ENCODE peak calls at places on chromosomes 12 and 14, in ten cellular contexts. One of them, this sample, is unnamed.

GRCh38 chr12:16349132-16349463 is 1.7 kb downstream of the MGST1 start:
- DNase-seq in stimulated activated CD8-positive, alpha-beta memory T cell treated with anti-CD3 and anti-CD28 coated beads, Interleukin-7, amount 100 ng/mL, for 1 hour: no peak
- DNase-seq in GM23248: peak
- DNase-seq in NCI-H1417: no peak
- DNase-seq in activated naive CD8-positive, alpha-beta T cell treated with anti-CD3 and anti-CD28 coated beads, Interleukin-2, amount 50 U/mL, for 24 hours: no peak
- DNase-seq in AG08395: peak
- DNase-seq in LoVo: peak
- DNase-seq in stomach: peak
- DNase-seq in T-helper 1 cell: no peak
- DNase-seq in hypothalamus: no peak
- DNase-seq in this sample: no peak

GRCh38 chr12:124548854-124549378 is 18.5 kb downstream of the NCOR2 start:
- DNase-seq in activated naive CD8-positive, alpha-beta T cell treated with anti-CD3 and anti-CD28 coated beads, Interleukin-2, amount 50 U/mL, for 24 hours: peak
- DNase-seq in GM23248: peak
- DNase-seq in stomach: peak
- DNase-seq in AG08395: peak
- DNase-seq in T-helper 1 cell: no peak
- DNase-seq in LoVo: no peak
- DNase-seq in hypothalamus: peak
- DNase-seq in stimulated activated CD8-positive, alpha-beta memory T cell treated with anti-CD3 and anti-CD28 coated beads, Interleukin-7, amount 100 ng/mL, for 1 hour: no peak
- DNase-seq in NCI-H1417: no peak
- DNase-seq in this sample: peak

GRCh38 chr14:58287607-58288042 is 10.7 kb upstream of the ARID4A start:
- DNase-seq in NCI-H1417: no peak
- DNase-seq in stomach: no peak
- DNase-seq in activated naive CD8-positive, alpha-beta T cell treated with anti-CD3 and anti-CD28 coated beads, Interleukin-2, amount 50 U/mL, for 24 hours: no peak
- DNase-seq in GM23248: no peak
- DNase-seq in AG08395: no peak
- DNase-seq in T-helper 1 cell: no peak
- DNase-seq in stimulated activated CD8-positive, alpha-beta memory T cell treated with anti-CD3 and anti-CD28 coated beads, Interleukin-7, amount 100 ng/mL, for 1 hour: no peak
- DNase-seq in LoVo: no peak
- DNase-seq in hypothalamus: no peak
- DNase-seq in this sample: no peak

GRCh38 chr12:13175499-13175898 is 21.0 kb upstream of the EMP1 start:
- DNase-seq in activated naive CD8-positive, alpha-beta T cell treated with anti-CD3 and anti-CD28 coated beads, Interleukin-2, amount 50 U/mL, for 24 hours: no peak
- DNase-seq in AG08395: peak
- DNase-seq in LoVo: peak
- DNase-seq in hypothalamus: no peak
- DNase-seq in stimulated activated CD8-positive, alpha-beta memory T cell treated with anti-CD3 and anti-CD28 coated beads, Interleukin-7, amount 100 ng/mL, for 1 hour: no peak
- DNase-seq in NCI-H1417: no peak
- DNase-seq in T-helper 1 cell: no peak
- DNase-seq in GM23248: peak
- DNase-seq in stomach: no peak
- DNase-seq in this sample: no peak

GRCh38 chr14:78319826-78320635 is 149.9 kb downstream of the NRXN3 start:
- DNase-seq in NCI-H1417: peak
- DNase-seq in activated naive CD8-positive, alpha-beta T cell treated with anti-CD3 and anti-CD28 coated beads, Interleukin-2, amount 50 U/mL, for 24 hours: no peak
- DNase-seq in GM23248: no peak
- DNase-seq in stimulated activated CD8-positive, alpha-beta memory T cell treated with anti-CD3 and anti-CD28 coated beads, Interleukin-7, amount 100 ng/mL, for 1 hour: no peak
- DNase-seq in stomach: no peak
- DNase-seq in T-helper 1 cell: no peak
- DNase-seq in hypothalamus: no peak
- DNase-seq in AG08395: no peak
- DNase-seq in LoVo: no peak
- DNase-seq in this sample: peak

GRCh38 chr14:105844047-105844630 is 317.8 kb downstream of the TMEM121 start:
- DNase-seq in hypothalamus: no peak
- DNase-seq in LoVo: no peak
- DNase-seq in T-helper 1 cell: no peak
- DNase-seq in NCI-H1417: no peak
- DNase-seq in AG08395: no peak
- DNase-seq in stomach: no peak
- DNase-seq in activated naive CD8-positive, alpha-beta T cell treated with anti-CD3 and anti-CD28 coated beads, Interleukin-2, amount 50 U/mL, for 24 hours: no peak
- DNase-seq in stimulated activated CD8-positive, alpha-beta memory T cell treated with anti-CD3 and anti-CD28 coated beads, Interleukin-7, amount 100 ng/mL, for 1 hour: no peak
- DNase-seq in GM23248: no peak
- DNase-seq in this sample: no peak

GRCh38 chr14:63209160-63209559 is 4.9 kb downstream of the RHOJ start:
- DNase-seq in stomach: no peak
- DNase-seq in stimulated activated CD8-positive, alpha-beta memory T cell treated with anti-CD3 and anti-CD28 coated beads, Interleukin-7, amount 100 ng/mL, for 1 hour: no peak
- DNase-seq in LoVo: no peak
- DNase-seq in GM23248: no peak
- DNase-seq in activated naive CD8-positive, alpha-beta T cell treated with anti-CD3 and anti-CD28 coated beads, Interleukin-2, amount 50 U/mL, for 24 hours: no peak
- DNase-seq in NCI-H1417: no peak
- DNase-seq in AG08395: no peak
- DNase-seq in hypothalamus: no peak
- DNase-seq in T-helper 1 cell: no peak
- DNase-seq in this sample: no peak

GRCh38 chr14:102013669-102014200 is 49.4 kb downstream of the DYNC1H1 start:
- DNase-seq in stimulated activated CD8-positive, alpha-beta memory T cell treated with anti-CD3 and anti-CD28 coated beads, Interleukin-7, amount 100 ng/mL, for 1 hour: no peak
- DNase-seq in hypothalamus: no peak
- DNase-seq in NCI-H1417: no peak
- DNase-seq in stomach: no peak
- DNase-seq in AG08395: no peak
- DNase-seq in T-helper 1 cell: no peak
- DNase-seq in activated naive CD8-positive, alpha-beta T cell treated with anti-CD3 and anti-CD28 coated beads, Interleukin-2, amount 50 U/mL, for 24 hours: no peak
- DNase-seq in LoVo: no peak
- DNase-seq in GM23248: peak
- DNase-seq in this sample: peak

GRCh38 chr14:60724080-60724618 is at the start of gene SIX4:
- DNase-seq in NCI-H1417: peak
- DNase-seq in stomach: peak
- DNase-seq in GM23248: peak
- DNase-seq in activated naive CD8-positive, alpha-beta T cell treated with anti-CD3 and anti-CD28 coated beads, Interleukin-2, amount 50 U/mL, for 24 hours: peak
- DNase-seq in AG08395: peak
- DNase-seq in hypothalamus: no peak
- DNase-seq in T-helper 1 cell: no peak
- DNase-seq in LoVo: peak
- DNase-seq in stimulated activated CD8-positive, alpha-beta memory T cell treated with anti-CD3 and anti-CD28 coated beads, Interleukin-7, amount 100 ng/mL, for 1 hour: no peak
- DNase-seq in this sample: peak

GRCh38 chr14:21267886-21268611 is 1.2 kb downstream of the HNRNPC start:
- DNase-seq in hypothalamus: no peak
- DNase-seq in GM23248: peak
- DNase-seq in NCI-H1417: no peak
- DNase-seq in AG08395: no peak
- DNase-seq in stomach: no peak
- DNase-seq in activated naive CD8-positive, alpha-beta T cell treated with anti-CD3 and anti-CD28 coated beads, Interleukin-2, amount 50 U/mL, for 24 hours: no peak
- DNase-seq in T-helper 1 cell: no peak
- DNase-seq in LoVo: no peak
- DNase-seq in stimulated activated CD8-positive, alpha-beta memory T cell treated with anti-CD3 and anti-CD28 coated beads, Interleukin-7, amount 100 ng/mL, for 1 hour: no peak
- DNase-seq in this sample: no peak

GRCh38 chr12:91877461-91878230 is 268.0 kb downstream of the BTG1 start:
- DNase-seq in T-helper 1 cell: peak
- DNase-seq in LoVo: no peak
- DNase-seq in hypothalamus: no peak
- DNase-seq in GM23248: no peak
- DNase-seq in stimulated activated CD8-positive, alpha-beta memory T cell treated with anti-CD3 and anti-CD28 coated beads, Interleukin-7, amount 100 ng/mL, for 1 hour: no peak
- DNase-seq in NCI-H1417: no peak
- DNase-seq in stomach: no peak
- DNase-seq in activated naive CD8-positive, alpha-beta T cell treated with anti-CD3 and anti-CD28 coated beads, Interleukin-2, amount 50 U/mL, for 24 hours: peak
- DNase-seq in AG08395: no peak
- DNase-seq in this sample: peak

GRCh38 chr12:62335801-62336200 is 75.6 kb downstream of the USP15 start:
- DNase-seq in GM23248: no peak
- DNase-seq in NCI-H1417: no peak
- DNase-seq in stimulated activated CD8-positive, alpha-beta memory T cell treated with anti-CD3 and anti-CD28 coated beads, Interleukin-7, amount 100 ng/mL, for 1 hour: no peak
- DNase-seq in T-helper 1 cell: no peak
- DNase-seq in hypothalamus: no peak
- DNase-seq in activated naive CD8-positive, alpha-beta T cell treated with anti-CD3 and anti-CD28 coated beads, Interleukin-2, amount 50 U/mL, for 24 hours: no peak
- DNase-seq in AG08395: no peak
- DNase-seq in stomach: no peak
- DNase-seq in LoVo: no peak
- DNase-seq in this sample: no peak

This sample was measured in NCI-H524 treated with DMSO at 0.1 percent for 48 hours.